ENCODE peak calls at places on chromosomes 1 and 21, in seven cellular contexts. One of them, this sample, is unnamed.

GRCh38 chr1:47650205-47650604 is 212.4 kb downstream of the FOXD2 start:
- DNase-seq in neuronal stem cell: no peak
- DNase-seq in mammary epithelial cell: peak; percentile 97
- DNase-seq in left ventricle myocardium inferior: no peak
- DNase-seq in lung: peak; percentile 75
- DNase-seq in psoas muscle: no peak
- DNase-seq in breast epithelium: no peak
- DNase-seq in this sample: peak; percentile 94

GRCh38 chr1:240399381-240399780 is 212.6 kb downstream of the GREM2 start:
- DNase-seq in neuronal stem cell: no peak
- DNase-seq in mammary epithelial cell: no peak
- DNase-seq in left ventricle myocardium inferior: no peak
- DNase-seq in lung: no peak
- DNase-seq in psoas muscle: no peak
- DNase-seq in breast epithelium: no peak
- DNase-seq in this sample: peak; percentile 72

GRCh38 chr1:233281711-233282581 is 13.6 kb downstream of the PCNX2 start:
- DNase-seq in neuronal stem cell: no peak
- DNase-seq in mammary epithelial cell: peak; percentile 3
- DNase-seq in left ventricle myocardium inferior: no peak
- DNase-seq in lung: no peak
- DNase-seq in psoas muscle: no peak
- DNase-seq in breast epithelium: no peak
- DNase-seq in this sample: no peak

GRCh38 chr1:3543076-3544049 is 67.9 kb downstream of the MEGF6 start:
- DNase-seq in neuronal stem cell: no peak
- DNase-seq in mammary epithelial cell: peak; percentile 55
- DNase-seq in left ventricle myocardium inferior: no peak
- DNase-seq in lung: peak; percentile 34
- DNase-seq in psoas muscle: no peak
- DNase-seq in breast epithelium: peak; percentile 73
- DNase-seq in this sample: peak; percentile 99

GRCh38 chr1:153515504-153516394 is 20.0 kb downstream of the S100A6 start:
- DNase-seq in neuronal stem cell: no peak
- DNase-seq in mammary epithelial cell: peak; percentile 69
- DNase-seq in left ventricle myocardium inferior: no peak
- DNase-seq in lung: peak; percentile 70
- DNase-seq in psoas muscle: no peak
- DNase-seq in breast epithelium: no peak
- DNase-seq in this sample: no peak

GRCh38 chr1:69693921-69694320 is 126.2 kb downstream of the LRRC7 start:
- DNase-seq in neuronal stem cell: no peak
- DNase-seq in mammary epithelial cell: peak; percentile 58
- DNase-seq in left ventricle myocardium inferior: no peak
- DNase-seq in lung: no peak
- DNase-seq in psoas muscle: no peak
- DNase-seq in breast epithelium: no peak
- DNase-seq in this sample: no peak

GRCh38 chr1:244210884-244211558 is 159.9 kb downstream of the ZBTB18 start:
- DNase-seq in neuronal stem cell: peak; percentile 21
- DNase-seq in mammary epithelial cell: no peak
- DNase-seq in left ventricle myocardium inferior: no peak
- DNase-seq in lung: no peak
- DNase-seq in psoas muscle: no peak
- DNase-seq in breast epithelium: no peak
- DNase-seq in this sample: peak; percentile 37

GRCh38 chr1:29975036-29975694 is 738.8 kb downstream of the PTPRU start:
- DNase-seq in neuronal stem cell: peak; percentile 72
- DNase-seq in mammary epithelial cell: peak; percentile 32
- DNase-seq in left ventricle myocardium inferior: no peak
- DNase-seq in lung: peak; percentile 26
- DNase-seq in psoas muscle: no peak
- DNase-seq in breast epithelium: no peak
- DNase-seq in this sample: peak; percentile 15

GRCh38 chr1:227736814-227737432 is 1.7 kb downstream of the SNAP47 start:
- DNase-seq in neuronal stem cell: no peak
- DNase-seq in mammary epithelial cell: no peak
- DNase-seq in left ventricle myocardium inferior: no peak
- DNase-seq in lung: no peak
- DNase-seq in psoas muscle: no peak
- DNase-seq in breast epithelium: peak; percentile 45
- DNase-seq in this sample: no peak

GRCh38 chr21:38988211-38989096 is 182.7 kb downstream of the ETS2 start:
- DNase-seq in neuronal stem cell: no peak
- DNase-seq in mammary epithelial cell: no peak
- DNase-seq in left ventricle myocardium inferior: no peak
- DNase-seq in lung: no peak
- DNase-seq in psoas muscle: no peak
- DNase-seq in breast epithelium: no peak
- DNase-seq in this sample: no peak

GRCh38 chr1:243508964-243509363 is 253.1 kb downstream of the SDCCAG8 start:
- DNase-seq in neuronal stem cell: no peak
- DNase-seq in mammary epithelial cell: no peak
- DNase-seq in left ventricle myocardium inferior: no peak
- DNase-seq in lung: no peak
- DNase-seq in psoas muscle: no peak
- DNase-seq in breast epithelium: no peak
- DNase-seq in this sample: no peak

GRCh38 chr1:40422630-40423263 is 27.5 kb upstream of the ZFP69B start:
- DNase-seq in neuronal stem cell: no peak
- DNase-seq in mammary epithelial cell: no peak
- DNase-seq in left ventricle myocardium inferior: no peak
- DNase-seq in lung: no peak
- DNase-seq in psoas muscle: no peak
- DNase-seq in breast epithelium: no peak
- DNase-seq in this sample: no peak

GRCh38 chr1:169062152-169062551 is 44.3 kb upstream of the ATP1B1 start:
- DNase-seq in neuronal stem cell: no peak
- DNase-seq in mammary epithelial cell: no peak
- DNase-seq in left ventricle myocardium inferior: no peak
- DNase-seq in lung: no peak
- DNase-seq in psoas muscle: no peak
- DNase-seq in breast epithelium: no peak
- DNase-seq in this sample: no peak

GRCh38 chr1:240352769-240353168 is 259.2 kb downstream of the GREM2 start:
- DNase-seq in neuronal stem cell: no peak
- DNase-seq in mammary epithelial cell: no peak
- DNase-seq in left ventricle myocardium inferior: no peak
- DNase-seq in lung: no peak
- DNase-seq in psoas muscle: no peak
- DNase-seq in breast epithelium: no peak
- DNase-seq in this sample: no peak

GRCh38 chr21:39867198-39867650 is at the start of gene PCP4:
- DNase-seq in neuronal stem cell: peak; percentile 82
- DNase-seq in mammary epithelial cell: peak; percentile 42
- DNase-seq in left ventricle myocardium inferior: no peak
- DNase-seq in lung: peak; percentile 52
- DNase-seq in psoas muscle: no peak
- DNase-seq in breast epithelium: no peak
- DNase-seq in this sample: peak; percentile 36

GRCh38 chr1:34740161-34740875 is 14.5 kb upstream of the GJB5 start:
- DNase-seq in neuronal stem cell: no peak
- DNase-seq in mammary epithelial cell: peak; percentile 13
- DNase-seq in left ventricle myocardium inferior: no peak
- DNase-seq in lung: no peak
- DNase-seq in psoas muscle: no peak
- DNase-seq in breast epithelium: no peak
- DNase-seq in this sample: no peak

GRCh38 chr1:121483961-121484424 is 299.2 kb downstream of the SRGAP2C start:
- DNase-seq in neuronal stem cell: no peak
- DNase-seq in mammary epithelial cell: peak; percentile 71
- DNase-seq in left ventricle myocardium inferior: no peak
- DNase-seq in lung: no peak
- DNase-seq in psoas muscle: no peak
- DNase-seq in breast epithelium: no peak
- DNase-seq in this sample: peak; percentile 15

GRCh38 chr1:58933599-58933926 is 149.7 kb upstream of the JUN start:
- DNase-seq in neuronal stem cell: no peak
- DNase-seq in mammary epithelial cell: no peak
- DNase-seq in left ventricle myocardium inferior: no peak
- DNase-seq in lung: no peak
- DNase-seq in psoas muscle: no peak
- DNase-seq in breast epithelium: no peak
- DNase-seq in this sample: no peak

GRCh38 chr1:205318231-205318991 is 3.1 kb downstream of the NUAK2 start:
- DNase-seq in neuronal stem cell: no peak
- DNase-seq in mammary epithelial cell: peak; percentile 93
- DNase-seq in left ventricle myocardium inferior: no peak
- DNase-seq in lung: no peak
- DNase-seq in psoas muscle: no peak
- DNase-seq in breast epithelium: no peak
- DNase-seq in this sample: no peak

GRCh38 chr1:45629035-45629434 is 5.2 kb upstream of the CCDC17 start:
- DNase-seq in neuronal stem cell: no peak
- DNase-seq in mammary epithelial cell: no peak
- DNase-seq in left ventricle myocardium inferior: no peak
- DNase-seq in lung: no peak
- DNase-seq in psoas muscle: no peak
- DNase-seq in breast epithelium: no peak
- DNase-seq in this sample: no peak

GRCh38 chr1:230281531-230281930 is 144.6 kb downstream of the PGBD5 start:
- DNase-seq in neuronal stem cell: no peak
- DNase-seq in mammary epithelial cell: no peak
- DNase-seq in left ventricle myocardium inferior: no peak
- DNase-seq in lung: no peak
- DNase-seq in psoas muscle: peak; percentile 34
- DNase-seq in breast epithelium: peak; percentile 44
- DNase-seq in this sample: no peak

GRCh38 chr1:223358826-223359225 is 5.2 kb downstream of the SUSD4 start:
- DNase-seq in neuronal stem cell: no peak
- DNase-seq in mammary epithelial cell: peak; percentile 21
- DNase-seq in left ventricle myocardium inferior: no peak
- DNase-seq in lung: no peak
- DNase-seq in psoas muscle: no peak
- DNase-seq in breast epithelium: no peak
- DNase-seq in this sample: no peak

GRCh38 chr1:9315411-9316079 is 22.9 kb downstream of the SPSB1 start:
- DNase-seq in neuronal stem cell: no peak
- DNase-seq in mammary epithelial cell: peak; percentile 52
- DNase-seq in left ventricle myocardium inferior: peak; percentile 13
- DNase-seq in lung: no peak
- DNase-seq in psoas muscle: no peak
- DNase-seq in breast epithelium: no peak
- DNase-seq in this sample: peak; percentile 52

GRCh38 chr1:162878000-162878596 is 17.1 kb upstream of the CCDC190 start:
- DNase-seq in neuronal stem cell: peak; percentile 72
- DNase-seq in mammary epithelial cell: peak; percentile 67
- DNase-seq in left ventricle myocardium inferior: peak; percentile 22
- DNase-seq in lung: peak; percentile 56
- DNase-seq in psoas muscle: peak; percentile 61
- DNase-seq in breast epithelium: no peak
- DNase-seq in this sample: peak; percentile 36

GRCh38 chr1:68495968-68496679 is 758 bp downstream of the DEPDC1 start:
- DNase-seq in neuronal stem cell: peak; percentile 26
- DNase-seq in mammary epithelial cell: peak; percentile 6
- DNase-seq in left ventricle myocardium inferior: no peak
- DNase-seq in lung: no peak
- DNase-seq in psoas muscle: no peak
- DNase-seq in breast epithelium: no peak
- DNase-seq in this sample: no peak

GRCh38 chr1:46580140-46580903 is 23.7 kb downstream of the MKNK1 start:
- DNase-seq in neuronal stem cell: no peak
- DNase-seq in mammary epithelial cell: no peak
- DNase-seq in left ventricle myocardium inferior: no peak
- DNase-seq in lung: no peak
- DNase-seq in psoas muscle: no peak
- DNase-seq in breast epithelium: no peak
- DNase-seq in this sample: no peak

GRCh38 chr1:227938911-227939790 is 8.6 kb downstream of the WNT9A start:
- DNase-seq in neuronal stem cell: no peak
- DNase-seq in mammary epithelial cell: no peak
- DNase-seq in left ventricle myocardium inferior: no peak
- DNase-seq in lung: no peak
- DNase-seq in psoas muscle: peak; percentile 39
- DNase-seq in breast epithelium: peak; percentile 47
- DNase-seq in this sample: no peak

GRCh38 chr1:32695098-32695904 is 7.3 kb downstream of the SYNC start:
- DNase-seq in neuronal stem cell: no peak
- DNase-seq in mammary epithelial cell: peak; percentile 6
- DNase-seq in left ventricle myocardium inferior: peak; percentile 78
- DNase-seq in lung: peak; percentile 60
- DNase-seq in psoas muscle: peak; percentile 89
- DNase-seq in breast epithelium: peak; percentile 92
- DNase-seq in this sample: peak; percentile 70

GRCh38 chr1:230103341-230104173 is 36.5 kb downstream of the GALNT2 start:
- DNase-seq in neuronal stem cell: no peak
- DNase-seq in mammary epithelial cell: no peak
- DNase-seq in left ventricle myocardium inferior: no peak
- DNase-seq in lung: no peak
- DNase-seq in psoas muscle: no peak
- DNase-seq in breast epithelium: no peak
- DNase-seq in this sample: no peak

GRCh38 chr1:45065083-45065482 is 53.0 kb downstream of the UROD start:
- DNase-seq in neuronal stem cell: no peak
- DNase-seq in mammary epithelial cell: no peak
- DNase-seq in left ventricle myocardium inferior: no peak
- DNase-seq in lung: no peak
- DNase-seq in psoas muscle: no peak
- DNase-seq in breast epithelium: no peak
- DNase-seq in this sample: no peak

GRCh38 chr21:26194811-26195251 is 24.3 kb upstream of the APP start:
- DNase-seq in neuronal stem cell: no peak
- DNase-seq in mammary epithelial cell: no peak
- DNase-seq in left ventricle myocardium inferior: no peak
- DNase-seq in lung: no peak
- DNase-seq in psoas muscle: no peak
- DNase-seq in breast epithelium: no peak
- DNase-seq in this sample: no peak
- H3K4me3 ChIP-seq in neuronal stem cell: no peak overlapping the region
- H3K4me3 ChIP-seq in mammary epithelial cell: no peak overlapping the region
- H3K4me3 ChIP-seq in left ventricle myocardium inferior: no peak overlapping the region
- H3K4me3 ChIP-seq in lung: no peak overlapping the region
- H3K4me3 ChIP-seq in psoas muscle: no peak overlapping the region
- H3K4me3 ChIP-seq in breast epithelium: no peak overlapping the region
- H3K4me3 ChIP-seq in this sample: no peak overlapping the region

GRCh38 chr1:248094884-248095283 is at the start of gene OR2L13:
- DNase-seq in neuronal stem cell: no peak
- DNase-seq in mammary epithelial cell: no peak
- DNase-seq in left ventricle myocardium inferior: no peak
- DNase-seq in lung: no peak
- DNase-seq in psoas muscle: no peak
- DNase-seq in breast epithelium: no peak
- DNase-seq in this sample: no peak
- H3K9me3 ChIP-seq in neuronal stem cell: peaks cover 11% of the 10 kb centered on the region
- H3K9me3 ChIP-seq in mammary epithelial cell: peaks cover 3% of the 10 kb centered on the region
- H3K9me3 ChIP-seq in left ventricle myocardium inferior: peaks cover 14% of the 10 kb centered on the region
- H3K9me3 ChIP-seq in lung: peaks cover 7% of the 10 kb centered on the region
- H3K9me3 ChIP-seq in psoas muscle: no peaks in the 10 kb centered on the region
- H3K9me3 ChIP-seq in breast epithelium: no peaks in the 10 kb centered on the region
- H3K9me3 ChIP-seq in this sample: no peaks in the 10 kb centered on the region

GRCh38 chr1:156836892-156837291 is 20.2 kb upstream of the SH2D2A start:
- DNase-seq in neuronal stem cell: no peak
- DNase-seq in mammary epithelial cell: no peak
- DNase-seq in left ventricle myocardium inferior: no peak
- DNase-seq in lung: no peak
- DNase-seq in psoas muscle: no peak
- DNase-seq in breast epithelium: no peak
- DNase-seq in this sample: no peak
- H3K27me3 ChIP-seq in neuronal stem cell: peaks cover 67% of the 10 kb centered on the region
- H3K27me3 ChIP-seq in mammary epithelial cell: no peaks in the 10 kb centered on the region
- H3K27me3 ChIP-seq in left ventricle myocardium inferior: peaks cover 74% of the 10 kb centered on the region
- H3K27me3 ChIP-seq in lung: no peaks in the 10 kb centered on the region
- H3K27me3 ChIP-seq in psoas muscle: no peaks in the 10 kb centered on the region
- H3K27me3 ChIP-seq in breast epithelium: no peaks in the 10 kb centered on the region
- H3K27me3 ChIP-seq in this sample: no peaks in the 10 kb centered on the region

GRCh38 chr1:10900691-10901090 is 104.2 kb upstream of the CASZ1 start:
- DNase-seq in neuronal stem cell: no peak
- DNase-seq in mammary epithelial cell: peak; percentile 89
- DNase-seq in left ventricle myocardium inferior: no peak
- DNase-seq in lung: peak; percentile 50
- DNase-seq in psoas muscle: peak; percentile 27
- DNase-seq in breast epithelium: no peak
- DNase-seq in this sample: no peak
- H3K4me3 ChIP-seq in neuronal stem cell: no peak overlapping the region
- H3K4me3 ChIP-seq in mammary epithelial cell: peak overlapping the region; percentile 44
- H3K4me3 ChIP-seq in left ventricle myocardium inferior: no peak overlapping the region
- H3K4me3 ChIP-seq in lung: no peak overlapping the region
- H3K4me3 ChIP-seq in psoas muscle: no peak overlapping the region
- H3K4me3 ChIP-seq in breast epithelium: peak overlapping the region; percentile 58
- H3K4me3 ChIP-seq in this sample: no peak overlapping the region

This sample was measured in MG63.